ENCODE peak calls at places on chromosome 22, in seven cellular contexts. X is GM12891, A is lower leg skin, N is heart left ventricle, T is uterus, E is tibial nerve, I is transverse colon. R is an unnamed sample.

GRCh38 chr22:19871023-19871844 is 16.6 kb upstream of the GNB1L start:
- DNase-seq in X (no peak), A (no peak), N (peak; percentile 17), T (no peak), E (no peak), I (no peak), R (no peak)

GRCh38 chr22:19718255-19719054 is 4.2 kb downstream of the SEPTIN5 start:
- DNase-seq in X (no peak), A (no peak), N (no peak), T (no peak), E (no peak), I (no peak), R (peak; percentile 72)

GRCh38 chr22:20425821-20426615 is 11.6 kb downstream of the SCARF2 start:
- DNase-seq in X (no peak), A (no peak), N (no peak), T (no peak), E (no peak), I (no peak), R (no peak)

GRCh38 chr22:17862646-17863181 is 88.4 kb upstream of the BID start:
- DNase-seq in X (no peak), A (no peak), N (no peak), T (no peak), E (no peak), I (no peak), R (no peak)

GRCh38 chr22:49243335-49243734 is 584.3 kb downstream of the BRD1 start:
- DNase-seq in X (no peak), A (no peak), N (no peak), T (no peak), E (no peak), I (no peak), R (no peak)

GRCh38 chr22:32327596-32328171 is 30.0 kb upstream of the RFPL3 start:
- DNase-seq in X (no peak), A (no peak), N (no peak), T (no peak), E (no peak), I (no peak), R (no peak)

GRCh38 chr22:31346733-31347250 is 646 bp upstream of the PATZ1 start:
- DNase-seq in X (peak; percentile 75), A (peak; percentile 30), N (peak; percentile 56), T (peak; percentile 59), E (peak; percentile 32), I (peak; percentile 57), R (no peak)

GRCh38 chr22:49954354-49954753 is 6.2 kb upstream of the PIM3 start:
- DNase-seq in X (no peak), A (no peak), N (peak; percentile 70), T (no peak), E (no peak), I (no peak), R (no peak)

GRCh38 chr22:20530368-20531153 is 23.2 kb downstream of the MED15 start:
- DNase-seq in X (no peak), A (no peak), N (no peak), T (no peak), E (no peak), I (peak; percentile 56), R (peak; percentile 59)

GRCh38 chr22:39808087-39808486 is 85.5 kb downstream of the ENTHD1 start:
- DNase-seq in X (no peak), A (no peak), N (no peak), T (no peak), E (no peak), I (peak; percentile 53), R (no peak)

GRCh38 chr22:27372969-27373670 is 428.4 kb downstream of the MN1 start:
- DNase-seq in X (no peak), A (no peak), N (no peak), T (no peak), E (no peak), I (peak; percentile 88), R (no peak)

GRCh38 chr22:32574397-32574796 is 99.8 kb downstream of the FBXO7 start:
- DNase-seq in X (no peak), A (no peak), N (no peak), T (no peak), E (no peak), I (no peak), R (no peak)

GRCh38 chr22:50475652-50476002 is 792 bp upstream of the SBF1 start:
- DNase-seq in X (no peak), A (no peak), N (no peak), T (no peak), E (no peak), I (no peak), R (no peak)

GRCh38 chr22:37281195-37281594 is 1.1 kb upstream of the CYTH4 start:
- DNase-seq in X (no peak), A (no peak), N (no peak), T (no peak), E (no peak), I (no peak), R (no peak)

GRCh38 chr22:50620861-50621490 is 7.0 kb downstream of the ARSA start:
- DNase-seq in X (no peak), A (no peak), N (peak; percentile 32), T (no peak), E (no peak), I (peak; percentile 45), R (no peak)

GRCh38 chr22:49705631-49706352 is 121.9 kb downstream of the BRD1 start:
- DNase-seq in X (no peak), A (no peak), N (no peak), T (no peak), E (no peak), I (no peak), R (no peak)

GRCh38 chr22:16601437-16602223 is 9.0 kb upstream of the CCT8L2 start:
- DNase-seq in X (no peak), A (no peak), N (peak; percentile 39), T (no peak), E (no peak), I (no peak), R (no peak)

GRCh38 chr22:27885977-27886842 is 32.8 kb downstream of the PITPNB start:
- DNase-seq in X (no peak), A (no peak), N (peak; percentile 40), T (peak; percentile 57), E (peak; percentile 57), I (peak; percentile 39), R (peak; percentile 23)

GRCh38 chr22:31960767-31961166 is 16.4 kb downstream of the YWHAH start:
- DNase-seq in X (no peak), A (no peak), N (no peak), T (no peak), E (no peak), I (no peak), R (no peak)

GRCh38 chr22:25736378-25737011 is 5.5 kb upstream of the MYO18B start:
- DNase-seq in X (no peak), A (no peak), N (no peak), T (no peak), E (no peak), I (no peak), R (no peak)

GRCh38 chr22:24845036-24845918 is 39.3 kb downstream of the SGSM1 start:
- DNase-seq in X (no peak), A (peak; percentile 49), N (no peak), T (no peak), E (no peak), I (no peak), R (peak; percentile 26)

DNA sequence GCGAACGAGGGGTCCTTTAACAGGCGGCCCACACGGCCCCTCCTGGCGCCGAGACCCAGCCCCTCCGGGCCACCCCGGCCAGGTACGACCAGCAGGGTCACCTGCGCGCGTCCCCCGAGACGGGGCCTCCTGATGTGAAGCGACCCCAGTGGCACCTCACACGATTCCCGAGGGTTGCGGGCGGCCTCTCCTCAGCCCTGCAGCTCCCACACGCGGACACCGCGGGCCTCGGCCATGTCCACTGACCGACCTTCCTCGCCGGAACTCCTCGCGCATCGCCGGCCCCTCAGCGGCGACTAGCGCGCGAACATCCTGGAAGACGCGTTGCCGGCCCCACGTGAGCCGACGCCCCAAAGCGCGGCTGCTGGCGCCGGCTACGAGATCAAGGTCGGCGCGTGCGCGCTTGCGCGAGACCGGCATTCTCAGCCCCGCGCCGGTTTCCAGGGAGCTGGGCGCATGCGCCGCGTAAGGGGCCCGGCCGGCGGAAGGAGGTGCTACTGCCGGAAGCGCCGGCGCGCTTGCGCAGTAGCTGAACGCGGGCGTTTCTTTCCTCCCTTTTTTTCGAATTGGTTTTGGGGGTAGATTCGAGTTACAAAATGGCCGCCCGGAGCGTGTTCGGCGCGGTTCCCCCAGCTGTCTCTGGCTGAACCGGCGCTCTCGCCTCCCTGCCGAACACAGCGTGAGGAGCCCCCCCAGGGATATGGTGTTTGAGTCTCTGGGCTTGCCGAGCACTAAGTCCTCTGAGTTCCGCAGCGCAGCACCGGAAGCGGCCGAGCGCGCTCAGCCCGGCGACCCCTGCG is at the start of gene NUP50:
- DNase-seq in X (peak; percentile 96), A (peak; percentile 94), N (peak; percentile 96), T (peak; percentile 93), E (peak; percentile 88), I (peak; percentile 97), R (peak; percentile 89)
- TF ChIP-seq POLR2A in X (peak; percentile 93), A (no peak), N (peak; percentile 69), T (peak; percentile 72), E (peak; percentile 74), I (peak; percentile 86), R (peak; percentile 65)

GRCh38 chr22:22906907-22907550 is 19.4 kb downstream of the IGLL5 start:
- DNase-seq in X (no peak), A (no peak), N (no peak), T (no peak), E (no peak), I (no peak), R (no peak)
- TF ChIP-seq POLR2A in X (no peak), A (no peak), N (no peak), T (no peak), E (no peak), I (no peak), R (no peak)

DNA sequence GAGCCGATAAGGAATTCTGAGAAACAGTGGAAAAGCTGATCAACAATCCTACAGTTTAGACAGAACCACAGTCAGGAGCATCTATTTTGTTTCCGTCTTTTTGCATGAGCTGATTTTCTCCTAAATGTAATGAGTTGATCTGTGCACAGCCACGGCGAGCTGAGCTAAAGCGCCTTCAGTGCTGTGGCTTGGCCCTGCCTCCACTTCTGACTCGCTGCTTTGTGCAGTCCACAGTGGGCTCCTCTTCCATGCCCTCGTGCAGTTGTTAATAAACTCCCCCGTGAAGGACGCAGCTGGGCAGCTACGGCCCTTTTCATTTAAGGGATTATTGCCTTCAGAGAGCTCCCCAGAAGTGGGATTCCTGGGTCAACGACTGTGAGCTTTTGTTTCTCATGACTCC is 39.4 kb downstream of the SCUBE1 start:
- DNase-seq in X (no peak), A (no peak), N (no peak), T (no peak), E (no peak), I (no peak), R (no peak)
- TF ChIP-seq POLR2A in X (no peak), A (no peak), N (no peak), T (no peak), E (no peak), I (no peak), R (no peak)

DNA sequence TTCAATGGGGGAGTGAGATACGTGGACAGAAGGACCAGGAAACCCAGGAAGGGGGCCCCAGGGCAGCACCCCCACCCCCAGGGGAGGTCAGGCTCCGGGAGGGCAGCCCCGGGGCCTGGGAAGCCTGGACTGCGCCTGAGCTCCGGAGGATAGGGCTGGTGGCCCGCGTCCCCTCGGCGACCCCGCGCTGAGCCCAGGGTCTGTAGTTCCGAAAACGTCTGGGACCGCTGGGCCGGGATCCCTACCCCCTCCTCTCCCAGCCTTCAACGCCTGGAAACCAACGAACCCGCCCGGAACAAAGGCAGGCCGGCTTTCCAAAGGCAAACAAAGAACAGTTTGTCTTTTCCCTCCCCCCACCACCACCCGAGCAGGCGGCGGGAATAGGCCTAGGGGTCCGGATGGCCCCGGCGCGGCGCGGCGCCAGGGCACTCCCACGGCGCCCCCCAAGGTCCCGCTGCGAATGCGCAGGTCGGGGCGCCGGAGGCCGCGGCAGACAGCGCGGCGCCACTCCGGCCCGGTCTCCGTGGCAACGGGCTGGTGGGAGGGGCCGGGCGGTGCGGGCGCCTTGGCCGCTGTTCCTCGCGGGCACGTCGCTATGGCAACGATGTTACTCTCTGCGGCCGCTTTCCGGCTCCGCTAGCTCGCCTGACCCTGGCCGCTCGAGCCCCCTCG is 58.5 kb downstream of the IGLL1 start:
- DNase-seq in X (peak; percentile 95), A (peak; percentile 78), N (peak; percentile 91), T (peak; percentile 86), E (peak; percentile 87), I (peak; percentile 92), R (peak; percentile 88)
- TF ChIP-seq POLR2A in X (no peak), A (no peak), N (peak; percentile 71), T (peak; percentile 4), E (peak; percentile 25), I (no peak), R (peak; percentile 33)